ENCODE peak calls at places on chromosome 9, in six cellular contexts. One of them, this sample, is unnamed.

GRCh38 chr9:107540167-107540566 is 50.6 kb upstream of the KLF4 start:
- DNase-seq in A549: no peak
- DNase-seq in WTC11: no peak
- DNase-seq in K562: no peak
- DNase-seq in HepG2: no peak
- DNase-seq in H1: no peak
- DNase-seq in this sample: no peak

GRCh38 chr9:122695696-122696095 is 20.8 kb downstream of the OR1L3 start:
- DNase-seq in A549: no peak
- DNase-seq in WTC11: no peak
- DNase-seq in K562: no peak
- DNase-seq in HepG2: no peak
- DNase-seq in H1: no peak
- DNase-seq in this sample: no peak

GRCh38 chr9:4137234-4137633 is 162.6 kb downstream of the GLIS3 start:
- DNase-seq in A549: peak
- DNase-seq in WTC11: no peak
- DNase-seq in K562: no peak
- DNase-seq in HepG2: peak
- DNase-seq in H1: no peak
- DNase-seq in this sample: peak

GRCh38 chr9:132794730-132795380 is 83.2 kb downstream of the AK8 start:
- DNase-seq in A549: no peak
- DNase-seq in WTC11: no peak
- DNase-seq in K562: peak
- DNase-seq in HepG2: no peak
- DNase-seq in H1: no peak
- DNase-seq in this sample: no peak

GRCh38 chr9:115649991-115650472 is 503.6 kb upstream of the PAPPA start:
- DNase-seq in A549: no peak
- DNase-seq in WTC11: no peak
- DNase-seq in K562: no peak
- DNase-seq in HepG2: peak
- DNase-seq in H1: no peak
- DNase-seq in this sample: peak

GRCh38 chr9:110638381-110638954 is 30.1 kb upstream of the MUSK start:
- DNase-seq in A549: no peak
- DNase-seq in WTC11: no peak
- DNase-seq in K562: no peak
- DNase-seq in HepG2: no peak
- DNase-seq in H1: no peak
- DNase-seq in this sample: peak

GRCh38 chr9:110543631-110544051 is 35.9 kb downstream of the SVEP1 start:
- DNase-seq in A549: no peak
- DNase-seq in WTC11: no peak
- DNase-seq in K562: no peak
- DNase-seq in HepG2: no peak
- DNase-seq in H1: no peak
- DNase-seq in this sample: peak

GRCh38 chr9:86093788-86094555 is 5.4 kb downstream of the GOLM1 start:
- DNase-seq in A549: peak
- DNase-seq in WTC11: no peak
- DNase-seq in K562: no peak
- DNase-seq in HepG2: peak
- DNase-seq in H1: no peak
- DNase-seq in this sample: peak

GRCh38 chr9:37947987-37948386 is 44.1 kb upstream of the SLC25A51 start:
- DNase-seq in A549: no peak
- DNase-seq in WTC11: no peak
- DNase-seq in K562: no peak
- DNase-seq in HepG2: no peak
- DNase-seq in H1: no peak
- DNase-seq in this sample: no peak

GRCh38 chr9:89428901-89429890 is 68.7 kb downstream of the SEMA4D start:
- DNase-seq in A549: no peak
- DNase-seq in WTC11: peak
- DNase-seq in K562: peak
- DNase-seq in HepG2: no peak
- DNase-seq in H1: peak
- DNase-seq in this sample: peak

GRCh38 chr9:124038790-124039633 is 27.4 kb downstream of the LHX2 start:
- DNase-seq in A549: peak
- DNase-seq in WTC11: no peak
- DNase-seq in K562: no peak
- DNase-seq in HepG2: no peak
- DNase-seq in H1: no peak
- DNase-seq in this sample: no peak

GRCh38 chr9:117189121-117189520 is 225.7 kb downstream of the ASTN2 start:
- DNase-seq in A549: no peak
- DNase-seq in WTC11: no peak
- DNase-seq in K562: no peak
- DNase-seq in HepG2: no peak
- DNase-seq in H1: no peak
- DNase-seq in this sample: no peak

GRCh38 chr9:22813520-22813919 is 366.9 kb downstream of the DMRTA1 start:
- DNase-seq in A549: no peak
- DNase-seq in WTC11: no peak
- DNase-seq in K562: no peak
- DNase-seq in HepG2: peak
- DNase-seq in H1: no peak
- DNase-seq in this sample: peak

GRCh38 chr9:93941493-93941892 is 13.7 kb downstream of the BARX1 start:
- DNase-seq in A549: no peak
- DNase-seq in WTC11: no peak
- DNase-seq in K562: no peak
- DNase-seq in HepG2: no peak
- DNase-seq in H1: no peak
- DNase-seq in this sample: no peak

GRCh38 chr9:38339087-38339486 is 53.4 kb upstream of the ALDH1B1 start:
- DNase-seq in A549: no peak
- DNase-seq in WTC11: no peak
- DNase-seq in K562: no peak
- DNase-seq in HepG2: no peak
- DNase-seq in H1: no peak
- DNase-seq in this sample: no peak

GRCh38 chr9:89874351-89875321 is 269.8 kb downstream of the GADD45G start:
- DNase-seq in A549: no peak
- DNase-seq in WTC11: no peak
- DNase-seq in K562: no peak
- DNase-seq in HepG2: no peak
- DNase-seq in H1: no peak
- DNase-seq in this sample: no peak

GRCh38 chr9:132800038-132800648 is 77.9 kb downstream of the AK8 start:
- DNase-seq in A549: peak
- DNase-seq in WTC11: peak
- DNase-seq in K562: peak
- DNase-seq in HepG2: peak
- DNase-seq in H1: peak
- DNase-seq in this sample: peak

GRCh38 chr9:70987986-70988385 is 133.4 kb downstream of the TRPM3 start:
- DNase-seq in A549: no peak
- DNase-seq in WTC11: no peak
- DNase-seq in K562: no peak
- DNase-seq in HepG2: no peak
- DNase-seq in H1: no peak
- DNase-seq in this sample: no peak

GRCh38 chr9:123669355-123669754 is 260.6 kb downstream of the DENND1A start:
- DNase-seq in A549: no peak
- DNase-seq in WTC11: no peak
- DNase-seq in K562: no peak
- DNase-seq in HepG2: no peak
- DNase-seq in H1: no peak
- DNase-seq in this sample: no peak

GRCh38 chr9:94065535-94065961 is 18.7 kb upstream of the PTPDC1 start:
- DNase-seq in A549: peak
- DNase-seq in WTC11: peak
- DNase-seq in K562: peak
- DNase-seq in HepG2: peak
- DNase-seq in H1: peak
- DNase-seq in this sample: peak

GRCh38 chr9:111965566-111966019 is 69.0 kb downstream of the UGCG start:
- DNase-seq in A549: peak
- DNase-seq in WTC11: no peak
- DNase-seq in K562: no peak
- DNase-seq in HepG2: peak
- DNase-seq in H1: no peak
- DNase-seq in this sample: no peak

GRCh38 chr9:110029422-110029814 is 178.5 kb downstream of the C9orf152 start:
- DNase-seq in A549: peak
- DNase-seq in WTC11: no peak
- DNase-seq in K562: no peak
- DNase-seq in HepG2: peak
- DNase-seq in H1: no peak
- DNase-seq in this sample: peak

GRCh38 chr9:89006308-89006707 is 15.0 kb downstream of the S1PR3 start:
- DNase-seq in A549: no peak
- DNase-seq in WTC11: no peak
- DNase-seq in K562: no peak
- DNase-seq in HepG2: no peak
- DNase-seq in H1: no peak
- DNase-seq in this sample: peak

GRCh38 chr9:135614821-135615665 is 24.3 kb downstream of the GLT6D1 start:
- DNase-seq in A549: no peak
- DNase-seq in WTC11: no peak
- DNase-seq in K562: no peak
- DNase-seq in HepG2: no peak
- DNase-seq in H1: no peak
- DNase-seq in this sample: no peak

GRCh38 chr9:93129286-93129685 is 4.8 kb downstream of the NINJ1 start:
- DNase-seq in A549: no peak
- DNase-seq in WTC11: no peak
- DNase-seq in K562: no peak
- DNase-seq in HepG2: no peak
- DNase-seq in H1: no peak
- DNase-seq in this sample: peak

GRCh38 chr9:116953271-116953670 is 266.2 kb downstream of the TRIM32 start:
- DNase-seq in A549: no peak
- DNase-seq in WTC11: no peak
- DNase-seq in K562: no peak
- DNase-seq in HepG2: no peak
- DNase-seq in H1: no peak
- DNase-seq in this sample: no peak

GRCh38 chr9:17004500-17004899 is 130.3 kb upstream of the CNTLN start:
- DNase-seq in A549: no peak
- DNase-seq in WTC11: no peak
- DNase-seq in K562: no peak
- DNase-seq in HepG2: no peak
- DNase-seq in H1: no peak
- DNase-seq in this sample: no peak

GRCh38 chr9:12141422-12141821 is 551.8 kb upstream of the TYRP1 start:
- DNase-seq in A549: no peak
- DNase-seq in WTC11: no peak
- DNase-seq in K562: no peak
- DNase-seq in HepG2: no peak
- DNase-seq in H1: no peak
- DNase-seq in this sample: no peak
- TF ChIP-seq JUN in A549: no peak
- TF ChIP-seq JUN in WTC11: no peak
- TF ChIP-seq JUN in K562: no peak
- TF ChIP-seq JUN in HepG2: no peak
- TF ChIP-seq JUN in H1: no peak
- TF ChIP-seq JUN in this sample: no peak

GRCh38 chr9:98222885-98223640 is 30.6 kb upstream of the CORO2A start:
- DNase-seq in A549: peak
- DNase-seq in WTC11: no peak
- DNase-seq in K562: no peak
- DNase-seq in HepG2: peak
- DNase-seq in H1: no peak
- DNase-seq in this sample: peak
- TF ChIP-seq JUN in A549: no peak
- TF ChIP-seq JUN in WTC11: no peak
- TF ChIP-seq JUN in K562: no peak
- TF ChIP-seq JUN in HepG2: no peak
- TF ChIP-seq JUN in H1: no peak
- TF ChIP-seq JUN in this sample: no peak

DNA sequence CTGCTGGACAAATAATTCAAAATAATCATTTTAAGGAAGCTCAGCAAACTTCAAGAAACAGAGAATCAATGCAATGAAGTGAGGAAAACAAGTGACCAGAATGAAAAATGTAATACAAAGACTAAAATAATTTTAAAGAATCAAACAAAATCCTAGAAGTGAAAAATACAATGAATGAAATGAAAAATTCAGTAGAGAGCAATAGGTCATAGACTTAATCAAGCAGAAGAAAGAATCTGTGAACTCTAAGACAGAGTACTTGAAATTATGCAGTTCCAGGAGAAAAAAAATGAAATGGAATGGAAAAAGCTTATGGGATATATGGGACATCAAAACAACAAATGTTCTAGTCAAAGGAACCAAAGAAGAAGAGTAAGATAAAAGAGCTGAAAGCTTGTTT is 11.8 kb upstream of the ZDHHC21 start:
- DNase-seq in A549: no peak
- DNase-seq in WTC11: no peak
- DNase-seq in K562: no peak
- DNase-seq in HepG2: no peak
- DNase-seq in H1: no peak
- DNase-seq in this sample: no peak
- TF ChIP-seq JUN in A549: no peak
- TF ChIP-seq JUN in WTC11: no peak
- TF ChIP-seq JUN in K562: no peak
- TF ChIP-seq JUN in HepG2: no peak
- TF ChIP-seq JUN in H1: no peak
- TF ChIP-seq JUN in this sample: no peak

GRCh38 chr9:73259086-73259696 is 107.5 kb downstream of the ANXA1 start:
- DNase-seq in A549: no peak
- DNase-seq in WTC11: no peak
- DNase-seq in K562: no peak
- DNase-seq in HepG2: no peak
- DNase-seq in H1: no peak
- DNase-seq in this sample: no peak

GRCh38 chr9:73265876-73266275 is 114.2 kb downstream of the ANXA1 start:
- DNase-seq in A549: no peak
- DNase-seq in WTC11: no peak
- DNase-seq in K562: no peak
- DNase-seq in HepG2: no peak
- DNase-seq in H1: no peak
- DNase-seq in this sample: no peak

GRCh38 chr9:73269430-73270101 is 117.9 kb downstream of the ANXA1 start:
- DNase-seq in A549: peak
- DNase-seq in WTC11: no peak
- DNase-seq in K562: no peak
- DNase-seq in HepG2: peak
- DNase-seq in H1: no peak
- DNase-seq in this sample: peak

GRCh38 chr9:73260506-73260905 is 108.8 kb downstream of the ANXA1 start:
- DNase-seq in A549: no peak
- DNase-seq in WTC11: no peak
- DNase-seq in K562: no peak
- DNase-seq in HepG2: no peak
- DNase-seq in H1: no peak
- DNase-seq in this sample: no peak

DNA sequence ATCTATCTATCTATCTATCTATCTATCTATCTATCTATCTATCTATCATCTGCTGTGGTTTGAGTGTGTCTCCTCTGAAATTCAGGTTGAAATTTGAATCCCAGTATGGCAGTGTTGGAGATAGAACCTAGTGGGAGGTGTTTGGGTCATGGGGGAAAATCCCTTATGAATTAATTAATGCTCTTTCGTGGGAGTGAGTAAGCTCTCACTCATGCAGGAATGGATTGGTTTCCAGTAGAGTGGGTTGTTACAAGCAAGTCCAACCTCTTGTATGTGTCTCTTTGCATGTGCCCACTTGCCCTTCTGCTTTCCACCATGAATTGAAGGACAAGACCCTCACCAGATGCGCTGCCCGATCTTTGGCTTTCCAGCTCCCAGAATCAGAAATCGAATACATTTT is 113.0 kb downstream of the ANXA1 start:
- DNase-seq in A549: no peak
- DNase-seq in WTC11: no peak
- DNase-seq in K562: no peak
- DNase-seq in HepG2: no peak
- DNase-seq in H1: no peak
- DNase-seq in this sample: no peak
- TF ChIP-seq JUN in A549: no peak
- TF ChIP-seq JUN in WTC11: no peak
- TF ChIP-seq JUN in K562: no peak
- TF ChIP-seq JUN in HepG2: no peak
- TF ChIP-seq JUN in H1: no peak
- TF ChIP-seq JUN in this sample: no peak